ENCODE peak calls at places on chromosome 5, in four cellular contexts. N, D, S and W are unnamed samples.

GRCh38 chr5:84696651-84697050 is 312.0 kb upstream of the EDIL3 start:
- DNase-seq in N (peak), D (no peak), S (no peak), W (no peak)

GRCh38 chr5:159758189-159758588 is 158.1 kb upstream of the ADRA1B start:
- DNase-seq in N (no peak), D (no peak), S (no peak), W (no peak)

GRCh38 chr5:51960617-51961115 is 577.4 kb downstream of the ISL1 start:
- DNase-seq in N (no peak), D (no peak), S (no peak), W (no peak)

GRCh38 chr5:40521108-40521785 is 158.5 kb upstream of the PTGER4 start:
- DNase-seq in N (no peak), D (no peak), S (no peak), W (no peak)

GRCh38 chr5:38613992-38614836 is 57.8 kb upstream of the LIFR start:
- DNase-seq in N (no peak), D (no peak), S (peak), W (no peak)

GRCh38 chr5:81172710-81173109 is 60.4 kb upstream of the CKMT2 start:
- DNase-seq in N (no peak), D (no peak), S (no peak), W (no peak)

GRCh38 chr5:17219431-17219830 is 2.0 kb downstream of the BASP1 start:
- DNase-seq in N (no peak), D (no peak), S (no peak), W (no peak)

GRCh38 chr5:85320495-85320894 is 935.8 kb upstream of the EDIL3 start:
- DNase-seq in N (no peak), D (no peak), S (no peak), W (no peak)

GRCh38 chr5:101288633-101289032 is 385.6 kb upstream of the ST8SIA4 start:
- DNase-seq in N (no peak), D (no peak), S (no peak), W (no peak)

GRCh38 chr5:81486711-81487110 is 92.8 kb upstream of the ACOT12 start:
- DNase-seq in N (no peak), D (no peak), S (no peak), W (no peak)

GRCh38 chr5:31811210-31811609 is 172.3 kb downstream of the PDZD2 start:
- DNase-seq in N (no peak), D (no peak), S (no peak), W (no peak)

GRCh38 chr5:157222506-157223230 is 42.0 kb downstream of the ITK start:
- DNase-seq in N (no peak), D (no peak), S (no peak), W (no peak)

GRCh38 chr5:119726544-119726943 is 97.2 kb downstream of the FAM170A start:
- DNase-seq in N (no peak), D (no peak), S (no peak), W (no peak)

GRCh38 chr5:424259-425110 is 18.5 kb upstream of the EXOC3 start:
- DNase-seq in N (peak), D (no peak), S (no peak), W (no peak)

GRCh38 chr5:150517272-150518152 is 9.6 kb downstream of the NDST1 start:
- DNase-seq in N (no peak), D (no peak), S (peak), W (no peak)

GRCh38 chr5:87594566-87594965 is 181.8 kb upstream of the CCNH start:
- DNase-seq in N (no peak), D (no peak), S (no peak), W (no peak)

GRCh38 chr5:167573274-167574127 is 717.9 kb upstream of the WWC1 start:
- DNase-seq in N (no peak), D (no peak), S (no peak), W (no peak)

GRCh38 chr5:38697013-38697412 is 140.6 kb upstream of the LIFR start:
- DNase-seq in N (no peak), D (no peak), S (no peak), W (no peak)

GRCh38 chr5:120655828-120656435 is 191.8 kb downstream of the PRR16 start:
- DNase-seq in N (no peak), D (no peak), S (peak), W (peak)

GRCh38 chr5:1060535-1060981 is 51.3 kb downstream of the SLC12A7 start:
- DNase-seq in N (no peak), D (no peak), S (no peak), W (no peak)

GRCh38 chr5:1907616-1908015 is 24.9 kb upstream of the IRX4 start:
- DNase-seq in N (peak), D (peak), S (no peak), W (peak)

GRCh38 chr5:172806897-172807672 is 27.0 kb upstream of the ERGIC1 start:
- DNase-seq in N (peak), D (peak), S (peak), W (peak)
- TF ChIP-seq POLR2A in N (peak), D (peak), S (no peak), W (no peak)

GRCh38 chr5:134554319-134555222 is 29.1 kb downstream of the JADE2 start:
- DNase-seq in N (peak), D (no peak), S (peak), W (no peak)
- TF ChIP-seq POLR2A in N (no peak), D (no peak), S (no peak), W (no peak)

DNA sequence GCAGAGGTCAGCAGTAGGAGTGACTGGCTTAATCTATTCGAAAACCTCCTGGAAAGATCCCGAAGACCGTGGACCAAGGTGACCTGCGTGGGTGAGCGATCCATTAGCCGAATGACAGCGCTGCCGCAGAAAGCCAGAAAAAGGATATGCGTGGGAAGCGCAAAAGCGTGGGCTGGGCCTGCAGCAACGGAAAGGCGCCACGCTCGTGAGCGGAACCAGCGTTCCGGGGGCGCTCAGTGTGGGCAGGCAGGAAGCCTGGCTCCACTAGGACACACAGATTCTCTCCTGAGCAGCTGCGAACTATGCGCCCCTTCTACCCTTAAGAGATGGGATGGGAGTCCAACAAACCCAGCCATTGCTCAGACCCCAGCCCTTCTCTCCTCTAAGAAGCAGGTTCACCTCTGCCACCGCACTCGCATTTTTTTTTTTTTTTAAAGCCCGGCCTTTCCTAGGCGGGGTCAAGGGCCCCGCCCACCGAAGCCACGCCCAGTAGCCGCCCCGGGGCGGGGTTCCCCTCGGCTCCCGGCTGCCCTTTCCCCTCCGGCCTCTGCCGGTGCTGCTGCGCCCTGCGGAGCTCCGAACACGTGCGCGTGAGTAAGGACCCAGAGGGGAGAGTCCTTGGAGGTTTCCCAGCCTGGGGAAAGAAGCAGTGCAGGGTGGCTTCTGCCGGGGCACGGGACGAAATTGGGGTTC is 19.8 kb upstream of the MATR3 start:
- DNase-seq in N (peak), D (peak), S (peak), W (peak)
- TF ChIP-seq POLR2A in N (no peak), D (no peak), S (no peak), W (no peak)

GRCh38 chr5:112161392-112161748 is 257.7 kb downstream of the EPB41L4A start:
- DNase-seq in N (no peak), D (no peak), S (no peak), W (no peak)

GRCh38 chr5:112163435-112163834 is 255.6 kb downstream of the EPB41L4A start:
- DNase-seq in N (no peak), D (no peak), S (no peak), W (no peak)

GRCh38 chr5:112160652-112161391 is 258.3 kb downstream of the EPB41L4A start:
- DNase-seq in N (peak), D (peak), S (peak), W (peak)

GRCh38 chr5:112165897-112166737 is 253.0 kb downstream of the EPB41L4A start:
- DNase-seq in N (no peak), D (no peak), S (no peak), W (no peak)

GRCh38 chr5:112165399-112165798 is 253.7 kb downstream of the EPB41L4A start:
- DNase-seq in N (no peak), D (no peak), S (no peak), W (no peak)
- TF ChIP-seq POLR2A in N (no peak), D (no peak), S (no peak), W (no peak)

GRCh38 chr5:36606437-36607113 is at the start of gene SLC1A3:
- DNase-seq in N (peak), D (peak), S (peak), W (peak)
- TF ChIP-seq POLR2A in N (peak), D (peak), S (no peak), W (no peak)

GRCh38 chr5:178211095-178212048 is 7.0 kb downstream of the HNRNPAB start:
- DNase-seq in N (peak), D (no peak), S (no peak), W (no peak)
- TF ChIP-seq POLR2A in N (no peak), D (no peak), S (no peak), W (no peak)

GRCh38 chr5:135476615-135477493 is 24.7 kb upstream of the TIFAB start:
- DNase-seq in N (no peak), D (no peak), S (peak), W (no peak)
- TF ChIP-seq POLR2A in N (no peak), D (no peak), S (no peak), W (no peak)

GRCh38 chr5:172607213-172607793 is 33.8 kb upstream of the NEURL1B start:
- DNase-seq in N (no peak), D (no peak), S (no peak), W (no peak)
- TF ChIP-seq POLR2A in N (no peak), D (no peak), S (no peak), W (no peak)

GRCh38 chr5:50663636-50664035 is 2.8 kb upstream of the PARP8 start:
- DNase-seq in N (peak), D (no peak), S (peak), W (peak)

GRCh38 chr5:50665091-50665490 is 1.3 kb upstream of the PARP8 start:
- DNase-seq in N (no peak), D (no peak), S (no peak), W (no peak)

GRCh38 chr5:50667079-50667652 is 729 bp downstream of the PARP8 start:
- DNase-seq in N (peak), D (peak), S (peak), W (peak)

GRCh38 chr5:50666261-50667078 is at the start of gene PARP8:
- DNase-seq in N (peak), D (peak), S (peak), W (peak)

GRCh38 chr5:50667653-50668403 is 1.4 kb downstream of the PARP8 start:
- DNase-seq in N (peak), D (peak), S (peak), W (peak)
- TF ChIP-seq POLR2A in N (no peak), D (no peak), S (no peak), W (no peak)